ENCODE peak calls at places on chromosomes 5 and 9, in seven cellular contexts. D, M, I, W, R, V and K are unnamed samples.

GRCh38 chr5:172454355-172455086 is at the start of gene SH3PXD2B:
- DNase-seq in M (peak; percentile 71), V (no peak), D (peak; percentile 84), R (peak; percentile 39), W (peak; percentile 91), I (peak; percentile 67), K (peak; percentile 66)

GRCh38 chr5:111071413-111071812 is at the start of gene TSLP:
- DNase-seq in V (no peak), W (no peak), M (no peak), D (no peak), I (no peak), R (no peak), K (no peak)

GRCh38 chr9:114034663-114035062 is 43.4 kb downstream of the AMBP start:
- DNase-seq in I (no peak), M (no peak), V (no peak), D (no peak), R (no peak), W (peak; percentile 31), K (no peak)

GRCh38 chr9:86082870-86083269 is 16.5 kb downstream of the GOLM1 start:
- DNase-seq in D (no peak), M (no peak), V (no peak), I (no peak), W (no peak), R (no peak), K (no peak)

GRCh38 chr5:111348659-111349058 is 124.5 kb downstream of the CAMK4 start:
- DNase-seq in I (no peak), V (no peak), W (no peak), D (no peak), M (no peak), R (no peak), K (no peak)

GRCh38 chr5:148760945-148761638 is 65.3 kb upstream of the ADRB2 start:
- DNase-seq in R (no peak), V (no peak), W (no peak), I (no peak), M (no peak), D (no peak), K (no peak)

GRCh38 chr9:104774831-104775573 is 11.1 kb downstream of the NIPSNAP3B start:
- DNase-seq in R (no peak), V (peak; percentile 59), W (no peak), D (no peak), M (no peak), I (no peak), K (peak; percentile 36)

GRCh38 chr5:13478831-13479465 is 465.5 kb downstream of the DNAH5 start:
- DNase-seq in D (peak; percentile 74), I (peak; percentile 23), W (peak; percentile 82), M (no peak), R (no peak), V (peak; percentile 14), K (no peak)

GRCh38 chr5:172089298-172090117 is 83.1 kb upstream of the FBXW11 start:
- DNase-seq in W (peak; percentile 15), I (no peak), M (no peak), V (no peak), D (no peak), R (no peak), K (no peak)

GRCh38 chr9:136089697-136090045 is 5.4 kb downstream of the NACC2 start:
- DNase-seq in D (no peak), W (no peak), R (no peak), V (peak; percentile 39), M (no peak), I (peak; percentile 8), K (no peak)

GRCh38 chr5:67182406-67182805 is 14.2 kb downstream of the CD180 start:
- DNase-seq in W (peak; percentile 82), V (no peak), D (peak; percentile 77), R (no peak), M (peak; percentile 82), I (no peak), K (peak; percentile 34)

GRCh38 chr5:109409061-109409843 is 522 bp downstream of the PJA2 start:
- DNase-seq in I (peak; percentile 75), W (peak; percentile 84), D (peak; percentile 74), M (peak; percentile 69), R (peak; percentile 63), V (peak; percentile 79), K (peak; percentile 75)

GRCh38 chr9:129007035-129007765 is 20.9 kb downstream of the SH3GLB2 start:
- DNase-seq in D (peak; percentile 22), V (no peak), I (peak; percentile 79), W (no peak), R (no peak), M (peak; percentile 46), K (peak; percentile 53)

GRCh38 chr5:9655641-9656040 is 25.5 kb upstream of the TAS2R1 start:
- DNase-seq in I (no peak), V (no peak), D (no peak), W (no peak), R (no peak), M (no peak), K (no peak)

GRCh38 chr5:82183828-82184227 is 94.3 kb downstream of the RPS23 start:
- DNase-seq in V (no peak), D (no peak), M (no peak), W (no peak), R (peak; percentile 8), I (peak; percentile 5), K (no peak)

GRCh38 chr9:33446507-33447403 is 638 bp downstream of the AQP3 start:
- DNase-seq in I (peak; percentile 73), R (peak; percentile 34), W (peak; percentile 75), M (peak; percentile 35), D (peak; percentile 82), V (peak; percentile 24), K (no peak)

GRCh38 chr5:172140120-172140519 is 47.9 kb downstream of the STK10 start:
- DNase-seq in R (no peak), V (peak; percentile 90), W (no peak), I (no peak), M (no peak), D (no peak), K (no peak)

GRCh38 chr5:175470756-175471155 is 7.6 kb upstream of the SFXN1 start:
- DNase-seq in W (no peak), M (no peak), D (no peak), V (no peak), R (no peak), I (no peak), K (no peak)

GRCh38 chr9:128107971-128108783 is 19.4 kb downstream of the PTGES2 start:
- DNase-seq in V (no peak), R (no peak), M (no peak), I (no peak), D (peak; percentile 7), W (no peak), K (no peak)

GRCh38 chr5:157451806-157452205 is 8.2 kb upstream of the NIPAL4 start:
- DNase-seq in V (no peak), D (no peak), R (no peak), M (no peak), W (no peak), I (no peak), K (no peak)

GRCh38 chr9:134716067-134716466 is 74.5 kb downstream of the COL5A1 start:
- DNase-seq in W (no peak), V (no peak), R (no peak), M (no peak), D (no peak), I (peak; percentile 39), K (no peak)

GRCh38 chr5:6837519-6838110 is 124.4 kb downstream of the TENT4A start:
- DNase-seq in V (peak; percentile 43), I (peak; percentile 71), D (no peak), R (no peak), W (peak; percentile 86), M (no peak), K (no peak)

GRCh38 chr5:178940569-178941360 is at the start of gene ZNF454:
- DNase-seq in V (no peak), R (peak; percentile 95), D (no peak), I (peak; percentile 89), W (no peak), M (peak; percentile 95), K (peak; percentile 94)

DNA sequence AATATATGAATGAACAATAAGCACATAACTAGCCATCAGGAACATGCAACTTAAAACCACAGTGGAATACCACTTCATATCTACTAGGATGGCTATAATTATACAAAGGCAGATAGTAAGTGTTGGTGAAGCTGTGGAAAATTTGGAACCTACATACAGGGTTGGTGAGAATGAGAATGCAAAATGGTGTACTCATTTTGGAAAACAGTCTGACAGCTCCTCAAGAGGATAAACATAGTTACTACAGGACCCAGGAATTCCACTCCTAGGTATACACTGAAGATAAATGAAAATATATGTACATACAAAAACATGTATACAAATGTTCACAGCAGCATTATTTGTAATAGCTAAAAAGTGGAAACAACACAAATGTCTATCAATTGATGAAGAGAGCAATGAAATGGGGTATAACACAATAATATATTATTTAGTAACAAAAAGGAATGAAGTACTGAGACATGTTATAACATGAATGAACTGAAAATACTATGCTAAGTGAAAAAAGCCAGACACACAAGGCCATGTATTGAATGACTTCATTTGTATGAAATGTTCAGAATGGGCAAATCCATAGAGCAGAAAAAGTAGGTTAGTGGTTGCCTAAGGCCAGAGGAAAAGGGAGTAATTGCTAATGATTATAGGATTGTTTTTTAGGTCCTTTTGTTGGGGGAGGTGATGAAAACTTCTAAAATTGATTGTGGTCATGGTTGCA is 31.2 kb upstream of the CDK5RAP2 start:
- DNase-seq in W (no peak), I (no peak), R (no peak), M (no peak), D (no peak), V (no peak), K (no peak)
- TF ChIP-seq CTCF in W (peak; percentile 65), I (peak; percentile 57), R (no peak), M (no peak), D (peak; percentile 16), V (peak; percentile 54), K (no peak)

GRCh38 chr5:72294473-72294872 is 25.6 kb downstream of the MRPS27 start:
- DNase-seq in V (peak; percentile 43), I (no peak), D (no peak), W (no peak), M (no peak), R (no peak), K (no peak)
- H3K4me1 ChIP-seq in V (peaks cover 97% of the 10 kb centered on the region), I (peaks cover 4% of the 10 kb centered on the region), D (no peaks in the 10 kb centered on the region), W (no peaks in the 10 kb centered on the region), M (no peaks in the 10 kb centered on the region), R (no peaks in the 10 kb centered on the region), K (peaks cover 21% of the 10 kb centered on the region)

GRCh38 chr9:124196814-124197176 is 61.0 kb upstream of the NEK6 start:
- DNase-seq in R (no peak), I (no peak), M (no peak), W (peak; percentile 23), V (no peak), D (no peak), K (no peak)

GRCh38 chr9:124202447-124202971 is 55.2 kb upstream of the NEK6 start:
- DNase-seq in W (peak; percentile 44), I (no peak), V (peak; percentile 95), M (no peak), R (no peak), D (no peak), K (peak; percentile 34)

GRCh38 chr9:124198948-124199347 is 58.8 kb upstream of the NEK6 start:
- DNase-seq in I (no peak), W (peak; percentile 7), V (no peak), M (no peak), D (no peak), R (no peak), K (no peak)

GRCh38 chr9:124199474-124199873 is 58.3 kb upstream of the NEK6 start:
- DNase-seq in R (no peak), D (no peak), I (no peak), W (peak; percentile 21), V (no peak), M (no peak), K (no peak)

GRCh38 chr9:124197177-124198095 is 60.3 kb upstream of the NEK6 start:
- DNase-seq in V (peak; percentile 84), R (no peak), M (no peak), D (no peak), I (no peak), W (peak; percentile 27), K (no peak)
- TF ChIP-seq CTCF in V (peak; percentile 67), R (no peak), M (no peak), D (no peak), I (no peak), W (no peak), K (no peak)

GRCh38 chr5:38802125-38802524 is 43.7 kb upstream of the OSMR start:
- DNase-seq in V (no peak), W (no peak), M (no peak), R (no peak), D (no peak), I (no peak), K (no peak)
- H3K4me1 ChIP-seq in V (no peaks in the 10 kb centered on the region), W (no peaks in the 10 kb centered on the region), M (no peaks in the 10 kb centered on the region), R (no peaks in the 10 kb centered on the region), D (no peaks in the 10 kb centered on the region), I (peaks cover 3% of the 10 kb centered on the region), K (peaks cover 40% of the 10 kb centered on the region)